ENCODE peak calls at places on chromosomes 5 and 9, in seven cellular contexts. R is activated CD4-positive, alpha-beta T cell treated with anti-CD3 and anti-CD28 coated beads, Interleukin-2, amount 50 U/mL, for 1 hour; W is CD4-positive, alpha-beta T cell; A is BE2C; N is M059J; H is immature natural killer cell; B is colonic mucosa. M is an unnamed sample.

GRCh38 chr5:124706729-124707361 is 39.6 kb downstream of the ZNF608 start:
- DNase-seq in R (no peak), W (no peak), A (peak; percentile 48), N (no peak), H (no peak), B (peak; percentile 54), M (peak; percentile 69)

GRCh38 chr5:83701886-83702285 is 18.8 kb downstream of the HAPLN1 start:
- DNase-seq in R (no peak), W (no peak), A (no peak), N (peak; percentile 35), H (no peak), B (no peak), M (no peak)

GRCh38 chr5:65184780-65185179 is 296.9 kb downstream of the ADAMTS6 start:
- DNase-seq in R (no peak), W (no peak), A (no peak), N (no peak), H (no peak), B (peak; percentile 27), M (no peak)

GRCh38 chr9:15834541-15834940 is 281.7 kb downstream of the CCDC171 start:
- DNase-seq in R (no peak), W (no peak), A (peak; percentile 44), N (peak; percentile 8), H (no peak), B (no peak), M (no peak)

GRCh38 chr9:1042466-1042865 is 7.7 kb upstream of the DMRT2 start:
- DNase-seq in R (no peak), W (no peak), A (no peak), N (no peak), H (no peak), B (peak; percentile 48), M (peak; percentile 41)

GRCh38 chr9:105187781-105188180 is 56.7 kb upstream of the SLC44A1 start:
- DNase-seq in R (no peak), W (no peak), A (no peak), N (peak; percentile 78), H (no peak), B (no peak), M (no peak)

GRCh38 chr5:140842798-140843733 is 2.1 kb downstream of the PCDHA8 start:
- DNase-seq in R (no peak), W (no peak), A (no peak), N (no peak), H (no peak), B (no peak), M (no peak)

GRCh38 chr5:159976921-159977320 is 32.0 kb upstream of the TTC1 start:
- DNase-seq in R (no peak), W (no peak), A (no peak), N (no peak), H (no peak), B (no peak), M (no peak)

GRCh38 chr9:131116281-131117101 is 8.9 kb upstream of the NUP214 start:
- DNase-seq in R (no peak), W (no peak), A (no peak), N (no peak), H (no peak), B (no peak), M (no peak)

GRCh38 chr5:181207214-181207959 is 2.4 kb upstream of the TRIM7 start:
- DNase-seq in R (peak; percentile 66), W (peak; percentile 71), A (peak; percentile 83), N (peak; percentile 92), H (peak; percentile 70), B (peak; percentile 93), M (peak; percentile 62)

GRCh38 chr5:10933141-10933540 is 172.1 kb upstream of the DAP start:
- DNase-seq in R (no peak), W (no peak), A (no peak), N (no peak), H (no peak), B (no peak), M (peak; percentile 65)

GRCh38 chr9:14437336-14438231 is 123.6 kb upstream of the NFIB start:
- DNase-seq in R (no peak), W (no peak), A (peak; percentile 93), N (peak; percentile 17), H (no peak), B (no peak), M (no peak)

GRCh38 chr5:154603978-154604679 is 126.1 kb upstream of the HAND1 start:
- DNase-seq in R (no peak), W (no peak), A (peak; percentile 98), N (peak; percentile 53), H (no peak), B (no peak), M (no peak)

GRCh38 chr5:124952079-124952478 is 205.6 kb upstream of the ZNF608 start:
- DNase-seq in R (no peak), W (no peak), A (no peak), N (peak; percentile 83), H (peak; percentile 27), B (no peak), M (no peak)

GRCh38 chr5:91787718-91788117 is 404.6 kb upstream of the ARRDC3 start:
- DNase-seq in R (no peak), W (no peak), A (no peak), N (peak; percentile 79), H (no peak), B (no peak), M (no peak)

GRCh38 chr5:111730659-111731382 is 26.2 kb downstream of the NREP start:
- DNase-seq in R (no peak), W (no peak), A (no peak), N (no peak), H (no peak), B (no peak), M (no peak)

GRCh38 chr5:51194626-51195025 is 188.6 kb upstream of the ISL1 start:
- DNase-seq in R (no peak), W (no peak), A (peak; percentile 20), N (no peak), H (no peak), B (no peak), M (no peak)

GRCh38 chr5:6713274-6714181 is at the start of gene TENT4A:
- DNase-seq in R (peak; percentile 12), W (peak; percentile 16), A (no peak), N (no peak), H (no peak), B (peak; percentile 40), M (no peak)

GRCh38 chr9:110923601-110924000 is 114.7 kb downstream of the LPAR1 start:
- DNase-seq in R (no peak), W (no peak), A (no peak), N (peak; percentile 45), H (no peak), B (no peak), M (no peak)

GRCh38 chr5:92552206-92553160 is 1028.5 kb downstream of the NR2F1-AS1 start:
- DNase-seq in R (no peak), W (no peak), A (no peak), N (peak; percentile 92), H (no peak), B (no peak), M (no peak)

GRCh38 chr9:72907421-72907820 is 45.4 kb downstream of the ALDH1A1 start:
- DNase-seq in R (no peak), W (no peak), A (no peak), N (no peak), H (no peak), B (no peak), M (no peak)

GRCh38 chr5:63262191-63262981 is 683.8 kb downstream of the LRRC70 start:
- DNase-seq in R (no peak), W (no peak), A (no peak), N (peak; percentile 23), H (no peak), B (no peak), M (no peak)

GRCh38 chr9:81070689-81071088 is 618.7 kb downstream of the TLE1 start:
- DNase-seq in R (no peak), W (no peak), A (no peak), N (peak; percentile 56), H (no peak), B (no peak), M (no peak)

GRCh38 chr9:36987891-36988290 is 46.2 kb downstream of the PAX5 start:
- DNase-seq in R (no peak), W (no peak), A (no peak), N (peak; percentile 82), H (no peak), B (no peak), M (no peak)

GRCh38 chr5:923473-923873 is 30.8 kb downstream of the TRIP13 start:
- DNase-seq in R (peak; percentile 71), W (peak; percentile 54), A (peak; percentile 93), N (peak; percentile 75), H (peak; percentile 64), B (peak; percentile 77), M (peak; percentile 91)

GRCh38 chr9:118929317-118929716 is 439.9 kb downstream of the BRINP1 start:
- DNase-seq in R (no peak), W (no peak), A (no peak), N (peak; percentile 72), H (no peak), B (no peak), M (no peak)

GRCh38 chr5:51990661-51991180 is 607.5 kb downstream of the ISL1 start:
- DNase-seq in R (no peak), W (no peak), A (no peak), N (no peak), H (no peak), B (no peak), M (no peak)